ENCODE peak calls at places on chromosomes 16 and 17, in four cellular contexts. V is HCT116, Y is GM12878, A is HepG2. Q is an unnamed sample.

GRCh38 chr16:58032710-58033293 is 7.2 kb downstream of the MMP15 start:
- DNase-seq in A (no peak), V (no peak), Y (no peak), Q (no peak)

GRCh38 chr17:31900877-31901276 is 631 bp downstream of the UTP6 start:
- DNase-seq in Y (no peak), V (no peak), A (peak; percentile 16), Q (peak; percentile 18)

GRCh38 chr17:50170662-50171370 is 5.0 kb downstream of the SGCA start:
- DNase-seq in V (no peak), Y (peak; percentile 75), A (no peak), Q (no peak)

GRCh38 chr16:678858-679807 is 1.1 kb upstream of the STUB1 start:
- DNase-seq in Y (no peak), V (no peak), A (peak; percentile 74), Q (no peak)

GRCh38 chr17:67628580-67629013 is 89.1 kb upstream of the NOL11 start:
- DNase-seq in Y (no peak), V (no peak), A (peak; percentile 70), Q (no peak)

GRCh38 chr16:88283596-88283995 is 99.2 kb upstream of the ZNF469 start:
- DNase-seq in V (no peak), Y (no peak), A (no peak), Q (no peak)

GRCh38 chr17:39738568-39738901 is 797 bp downstream of the GRB7 start:
- DNase-seq in V (no peak), Y (no peak), A (peak; percentile 50), Q (no peak)

GRCh38 chr16:3131755-3132377 is 3.0 kb upstream of the ZNF213 start:
- DNase-seq in Y (no peak), A (peak; percentile 48), V (no peak), Q (peak; percentile 70)

GRCh38 chr17:66415366-66416206 is 113.2 kb downstream of the PRKCA start:
- DNase-seq in A (peak; percentile 99), Y (no peak), V (no peak), Q (no peak)

GRCh38 chr17:64685705-64686104 is 23.6 kb upstream of the SMURF2 start:
- DNase-seq in V (no peak), A (no peak), Y (no peak), Q (no peak)

GRCh38 chr16:12976936-12977335 is 75.5 kb downstream of the SHISA9 start:
- DNase-seq in A (no peak), V (no peak), Y (no peak), Q (no peak)

GRCh38 chr16:6265956-6266355 is 1066.7 kb upstream of the RBFOX1 start:
- DNase-seq in Y (no peak), V (no peak), A (no peak), Q (no peak)

GRCh38 chr17:37607637-37608368 is 1.4 kb downstream of the SYNRG start:
- DNase-seq in A (no peak), V (no peak), Y (no peak), Q (no peak)

DNA sequence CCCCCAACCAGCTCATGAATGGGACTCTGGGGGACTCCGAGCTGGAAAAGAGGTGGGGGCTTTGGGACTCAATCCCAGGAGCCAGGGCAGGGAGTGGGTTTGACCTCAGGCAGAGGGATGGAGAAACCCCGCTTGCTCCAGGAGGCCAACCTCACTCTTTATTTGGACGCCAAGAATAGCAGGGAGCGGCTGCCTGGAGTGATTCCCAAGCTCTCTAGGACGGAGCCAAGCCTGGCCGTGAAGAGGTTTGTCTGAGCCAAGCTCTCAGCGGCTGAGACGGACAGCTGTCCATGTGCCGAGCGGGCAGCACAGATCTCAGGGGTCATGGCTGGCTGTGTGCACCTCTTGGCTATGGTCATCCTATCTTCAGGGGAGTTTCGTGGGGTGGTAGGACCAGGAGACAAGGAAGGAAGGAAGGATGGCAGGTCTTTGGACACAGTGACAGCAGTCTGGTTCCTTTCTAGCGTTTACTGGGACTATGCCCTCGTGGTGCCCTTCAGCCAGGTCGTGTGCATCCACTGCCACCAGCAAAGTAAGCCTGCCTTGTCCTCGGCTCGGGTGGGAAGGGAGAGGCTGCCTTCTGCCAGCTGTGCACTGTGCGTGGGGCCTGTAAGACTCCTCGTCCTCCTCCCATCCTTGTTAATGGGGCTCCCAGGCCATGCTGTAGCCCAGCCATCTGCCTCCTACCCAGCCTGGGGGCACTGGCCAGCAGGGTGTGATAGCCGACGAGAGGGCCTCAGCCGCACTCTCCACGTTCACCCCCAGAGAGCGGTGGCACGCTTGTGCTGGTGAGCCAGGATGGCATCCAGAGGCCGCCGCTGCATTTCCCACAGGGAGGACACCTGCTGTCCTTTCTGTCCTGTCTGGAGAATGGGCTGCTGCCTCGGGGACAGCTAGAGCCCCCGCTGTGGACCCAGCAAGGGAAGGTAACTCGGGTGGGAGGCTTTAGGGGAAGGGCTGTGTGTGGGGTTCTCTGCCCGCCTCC is 27.1 kb downstream of the SGSM2 start:
- DNase-seq in V (no peak), Y (no peak), A (no peak), Q (no peak)
- TF ChIP-seq JUND in V (no peak), Y (no peak), A (no peak), Q (no peak)

DNA sequence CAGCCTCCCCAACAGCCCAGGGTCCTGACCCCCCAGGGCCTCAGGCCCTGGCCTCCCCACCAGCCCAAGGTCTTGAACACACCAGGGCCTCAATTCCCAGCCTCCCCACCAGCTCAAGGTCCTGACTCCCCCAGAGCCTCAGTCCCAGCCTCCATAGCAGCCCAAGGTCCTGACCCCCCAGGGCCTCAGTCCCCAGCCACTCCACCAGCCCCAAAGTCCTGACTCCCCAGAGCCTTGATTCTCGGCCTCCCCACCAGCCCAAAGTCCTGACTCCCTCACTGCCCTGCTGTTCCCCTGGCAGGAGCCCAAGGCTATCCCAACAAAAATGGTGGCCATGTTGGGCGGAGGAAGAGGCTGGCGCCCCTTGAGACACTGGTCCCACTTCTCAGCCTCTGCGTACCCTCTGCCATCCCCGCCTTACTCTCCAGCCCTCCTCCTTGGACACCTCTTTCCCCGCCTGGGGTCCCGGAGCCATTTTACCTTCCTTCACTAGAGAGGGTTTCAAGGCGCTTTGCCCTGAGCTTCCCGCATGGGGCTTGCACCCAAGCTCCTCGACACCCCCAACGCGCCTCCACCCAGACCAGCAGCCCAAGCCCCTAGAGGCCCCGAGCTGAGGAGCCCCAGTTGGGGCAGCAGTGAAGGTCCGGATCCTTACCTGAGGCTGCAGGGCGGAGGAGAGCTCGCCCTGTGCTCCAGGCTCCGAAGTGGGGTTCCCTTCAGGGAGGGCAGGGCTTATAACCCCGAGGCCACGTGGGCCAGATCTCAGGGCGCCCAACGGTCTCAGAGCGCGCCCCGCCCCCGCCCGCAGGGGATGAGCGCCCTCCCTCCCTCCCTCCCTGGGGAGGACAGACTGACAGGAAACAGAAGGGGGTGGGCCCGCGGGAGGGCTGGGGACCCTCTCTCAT is 3.5 kb upstream of the TSPOAP1 start:
- DNase-seq in V (no peak), Y (peak; percentile 92), A (no peak), Q (no peak)
- TF ChIP-seq JUND in V (no peak), Y (no peak), A (no peak), Q (no peak)

GRCh38 chr17:4482338-4483011 is 16.2 kb upstream of the SPNS2 start:
- DNase-seq in A (no peak), Y (no peak), V (no peak), Q (peak; percentile 67)
- TF ChIP-seq JUND in A (no peak), Y (no peak), V (no peak), Q (no peak)

GRCh38 chr17:53628011-53628410 is 194.7 kb upstream of the KIF2B start:
- DNase-seq in A (no peak), V (no peak), Y (no peak), Q (no peak)

GRCh38 chr17:53630115-53630514 is 192.6 kb upstream of the KIF2B start:
- DNase-seq in Y (no peak), A (no peak), V (no peak), Q (no peak)

GRCh38 chr17:53629188-53629587 is 193.5 kb upstream of the KIF2B start:
- DNase-seq in A (no peak), Y (no peak), V (no peak), Q (no peak)

GRCh38 chr17:53626286-53626685 is 196.4 kb upstream of the KIF2B start:
- DNase-seq in V (no peak), Y (no peak), A (no peak), Q (no peak)

DNA sequence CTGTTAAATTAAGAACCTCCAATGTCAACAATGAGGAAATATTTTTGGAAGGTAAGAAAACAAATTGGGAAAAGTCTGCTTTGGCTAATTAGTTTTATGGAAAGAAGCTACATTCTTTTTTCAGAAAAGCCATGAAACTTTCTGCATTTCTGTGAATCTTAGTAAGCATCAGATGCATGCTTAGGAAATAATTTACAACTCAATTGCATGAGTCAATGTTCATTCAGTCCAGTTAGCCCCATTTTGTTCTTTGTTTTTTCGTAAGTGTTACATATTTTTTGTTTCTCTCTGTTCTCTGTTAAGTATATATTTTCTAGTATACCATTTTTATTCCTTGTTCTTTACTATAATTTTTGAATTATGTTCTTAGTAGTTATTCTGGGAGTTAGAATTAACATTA is 195.2 kb upstream of the KIF2B start:
- DNase-seq in V (no peak), A (no peak), Y (no peak), Q (no peak)
- TF ChIP-seq JUND in V (no peak), A (no peak), Y (no peak), Q (no peak)

GRCh38 chr16:83581082-83581481 is 226.7 kb upstream of the HSBP1 start:
- DNase-seq in V (no peak), A (no peak), Y (no peak), Q (no peak)
- TF ChIP-seq JUND in V (no peak), A (no peak), Y (no peak), Q (no peak)

Q was measured in T47D.